ENCODE peak calls at places on chromosomes 1 and 21, in nine cellular contexts. B is AG08396; T is CD4-positive, alpha-beta T cell; Q is cardiac fibroblast; K is NCI-H345; W is RWPE1; A is uterus; Z is T-helper 2 cell; C is NCI-H1694. O is an unnamed sample.

GRCh38 chr1:246617156-246617555 is 50.9 kb downstream of the CNST start:
- DNase-seq in B (no peak), T (no peak), Q (no peak), K (no peak), W (no peak), A (no peak), Z (no peak), C (no peak), O (no peak)

GRCh38 chr1:235006132-235006721 is 122.4 kb downstream of the TOMM20 start:
- DNase-seq in B (no peak), T (no peak), Q (no peak), K (no peak), W (no peak), A (no peak), Z (no peak), C (no peak), O (no peak)

GRCh38 chr1:67540733-67541125 is 110.5 kb upstream of the SERBP1 start:
- DNase-seq in B (no peak), T (no peak), Q (peak), K (no peak), W (no peak), A (no peak), Z (no peak), C (peak), O (no peak)

GRCh38 chr1:159869173-159869572 is 6.7 kb upstream of the VSIG8 start:
- DNase-seq in B (peak), T (no peak), Q (peak), K (no peak), W (peak), A (no peak), Z (no peak), C (no peak), O (no peak)

GRCh38 chr1:175725684-175726083 is 17.7 kb downstream of the TNR start:
- DNase-seq in B (no peak), T (no peak), Q (peak), K (no peak), W (peak), A (no peak), Z (no peak), C (no peak), O (no peak)

GRCh38 chr21:45309069-45309521 is 21.4 kb upstream of the POFUT2 start:
- DNase-seq in B (peak), T (no peak), Q (peak), K (no peak), W (no peak), A (peak), Z (peak), C (peak), O (no peak)

GRCh38 chr1:201022824-201023516 is 544 bp downstream of the KIF21B start:
- DNase-seq in B (no peak), T (peak), Q (no peak), K (no peak), W (no peak), A (no peak), Z (no peak), C (no peak), O (peak)

GRCh38 chr1:143698016-143698415 is 273.8 kb downstream of the FAM72C start:
- DNase-seq in B (peak), T (no peak), Q (peak), K (no peak), W (peak), A (no peak), Z (no peak), C (peak), O (no peak)

GRCh38 chr21:46115441-46116188 is 17.7 kb downstream of the COL6A2 start:
- DNase-seq in B (no peak), T (no peak), Q (no peak), K (no peak), W (no peak), A (peak), Z (peak), C (no peak), O (no peak)

GRCh38 chr1:170410391-170411146 is 121.4 kb upstream of the GORAB start:
- DNase-seq in B (peak), T (no peak), Q (peak), K (no peak), W (no peak), A (no peak), Z (no peak), C (no peak), O (no peak)

GRCh38 chr1:229158317-229159294 is 112.3 kb upstream of the RAB4A start:
- DNase-seq in B (no peak), T (no peak), Q (no peak), K (no peak), W (no peak), A (no peak), Z (no peak), C (no peak), O (no peak)

GRCh38 chr1:25030674-25031589 is 100.9 kb upstream of the RUNX3 start:
- DNase-seq in B (no peak), T (peak), Q (peak), K (no peak), W (peak), A (no peak), Z (no peak), C (no peak), O (peak)

GRCh38 chr1:57124768-57125446 is 159.1 kb upstream of the C8B start:
- DNase-seq in B (no peak), T (no peak), Q (peak), K (no peak), W (peak), A (no peak), Z (no peak), C (no peak), O (no peak)

O was measured in T-helper 22 cell.